ENCODE peak calls at places on chromosomes 4 and X, in four cellular contexts. N, D, S and L are unnamed samples.

GRCh38 chr4:159015862-159016261 is 87.0 kb upstream of the RAPGEF2 start:
- DNase-seq in N (no peak), D (no peak), S (no peak), L (no peak)

GRCh38 chr4:183098080-183098722 is 856 bp upstream of the WWC2 start:
- DNase-seq in S (peak), D (peak), N (peak), L (no peak)

GRCh38 chr4:54092800-54093608 is 7.0 kb upstream of the GSX2 start:
- DNase-seq in D (no peak), N (no peak), S (no peak), L (no peak)

GRCh38 chrX:46666831-46667230 is 92.1 kb downstream of the SLC9A7 start:
- DNase-seq in D (no peak), N (no peak), S (no peak), L (no peak)

GRCh38 chrX:130682990-130683389 is 220.0 kb downstream of the ENOX2 start:
- DNase-seq in N (no peak), D (no peak), S (no peak), L (no peak)

GRCh38 chr4:101393256-101393655 is 45.9 kb upstream of the PPP3CA start:
- DNase-seq in D (no peak), N (no peak), S (no peak), L (no peak)

GRCh38 chr4:177761692-177762091 is 319.5 kb upstream of the AGA start:
- DNase-seq in S (no peak), N (no peak), D (no peak), L (no peak)

GRCh38 chr4:113064244-113064643 is 14.8 kb downstream of the ANK2 start:
- DNase-seq in S (no peak), N (no peak), D (no peak), L (no peak)

GRCh38 chrX:133677123-133678063 is 262.1 kb upstream of the GPC4 start:
- DNase-seq in N (no peak), S (no peak), D (no peak), L (no peak)

GRCh38 chr4:76585270-76585669 is 150.2 kb downstream of the SHROOM3 start:
- DNase-seq in D (no peak), S (no peak), N (no peak), L (no peak)

GRCh38 chr4:100146756-100147155 is 43.5 kb downstream of the DDIT4L start:
- DNase-seq in S (no peak), D (no peak), N (no peak), L (no peak)

GRCh38 chr4:74267998-74268606 is 40.2 kb upstream of the EPGN start:
- DNase-seq in N (no peak), D (no peak), S (no peak), L (no peak)

GRCh38 chrX:46953597-46953996 is 41.4 kb downstream of the JADE3 start:
- DNase-seq in N (peak), D (no peak), S (no peak), L (no peak)

GRCh38 chr4:61468091-61468720 is 268.1 kb downstream of the ADGRL3 start:
- DNase-seq in N (no peak), D (no peak), S (no peak), L (no peak)

GRCh38 chr4:135256111-135256510 is 1054.5 kb upstream of the PABPC4L start:
- DNase-seq in N (no peak), D (no peak), S (no peak), L (no peak)

GRCh38 chr4:176189891-176190795 is 5.2 kb downstream of the SPATA4 start:
- DNase-seq in N (no peak), D (no peak), S (no peak), L (no peak)

GRCh38 chr4:41709844-41710481 is 38.6 kb downstream of the PHOX2B start:
- DNase-seq in D (no peak), N (no peak), S (no peak), L (no peak)

GRCh38 chrX:100645106-100645505 is 1.1 kb downstream of the SRPX2 start:
- DNase-seq in S (no peak), D (no peak), N (no peak), L (no peak)

GRCh38 chrX:38868941-38869378 is 67.7 kb downstream of the MID1IP1 start:
- DNase-seq in N (no peak), S (no peak), D (no peak), L (no peak)

GRCh38 chr4:152075253-152075928 is 314.6 kb upstream of the GATB start:
- DNase-seq in S (no peak), N (no peak), D (no peak), L (no peak)

GRCh38 chrX:95903490-95903889 is 781.2 kb upstream of the DIAPH2 start:
- DNase-seq in S (no peak), D (no peak), N (no peak), L (no peak)

GRCh38 chr4:64598068-64598467 is 188.8 kb upstream of the TECRL start:
- DNase-seq in N (no peak), S (no peak), D (no peak), L (no peak)

GRCh38 chr4:183101956-183102480 is 3.0 kb downstream of the WWC2 start:
- DNase-seq in S (no peak), N (no peak), D (no peak), L (no peak)

GRCh38 chr4:165410214-165410613 is 31.4 kb downstream of the CPE start:
- DNase-seq in S (no peak), N (no peak), D (no peak), L (no peak)

GRCh38 chrX:138034136-138034535 is 468.2 kb downstream of the ZIC3 start:
- DNase-seq in N (no peak), D (no peak), S (no peak), L (no peak)

GRCh38 chr4:104592894-104593470 is 98.3 kb upstream of the CXXC4 start:
- DNase-seq in N (no peak), D (no peak), S (no peak), L (no peak)

GRCh38 chrX:45472968-45473367 is 272.3 kb upstream of the DIPK2B start:
- DNase-seq in D (no peak), S (no peak), N (no peak), L (no peak)

GRCh38 chrX:16435399-16435986 is 214.5 kb upstream of the S100G start:
- DNase-seq in N (no peak), S (no peak), D (no peak), L (no peak)

GRCh38 chr4:47704693-47705325 is 133.1 kb downstream of the CORIN start:
- DNase-seq in D (peak), S (no peak), N (peak), L (no peak)

GRCh38 chr4:185559913-185560281 is 24.6 kb upstream of the PDLIM3 start:
- DNase-seq in D (no peak), S (no peak), N (no peak), L (no peak)

GRCh38 chrX:139965421-139965820 is at the start of gene CXorf66:
- DNase-seq in N (no peak), S (no peak), D (no peak), L (no peak)

GRCh38 chr4:188930822-188931221 is 791.6 kb downstream of the TRIML1 start:
- DNase-seq in D (no peak), N (peak), S (no peak), L (no peak)

GRCh38 chr4:20735931-20736330 is 35.7 kb downstream of the PACRGL start:
- DNase-seq in N (no peak), D (no peak), S (no peak), L (no peak)

GRCh38 chrX:2962346-2962745 is 33.2 kb upstream of the ARSD start:
- DNase-seq in S (no peak), N (no peak), D (no peak), L (no peak)

DNA sequence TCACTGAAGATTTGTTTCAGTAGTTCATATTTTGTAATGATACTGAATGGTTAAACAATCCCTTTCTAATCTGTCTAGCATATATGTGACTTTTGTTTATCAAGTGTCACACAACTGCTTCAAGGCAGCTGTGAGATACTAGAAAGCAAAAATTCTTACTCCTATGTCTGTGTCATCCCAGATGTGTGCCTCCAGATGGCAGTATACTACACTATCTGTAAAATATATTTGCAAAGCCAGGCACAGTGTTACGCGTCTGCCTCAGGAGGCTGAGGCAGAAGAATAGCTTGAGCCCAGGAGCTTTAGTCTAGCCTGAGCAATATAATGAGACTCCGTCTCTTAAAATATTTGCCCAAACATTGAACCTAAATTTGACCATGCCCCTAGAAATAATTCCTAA is 4.0 kb downstream of the NUDT10 start:
- DNase-seq in D (no peak), S (peak), N (no peak), L (peak)
- TF ChIP-seq CTCF in D (no peak), S (peak), N (peak), L (peak)

DNA sequence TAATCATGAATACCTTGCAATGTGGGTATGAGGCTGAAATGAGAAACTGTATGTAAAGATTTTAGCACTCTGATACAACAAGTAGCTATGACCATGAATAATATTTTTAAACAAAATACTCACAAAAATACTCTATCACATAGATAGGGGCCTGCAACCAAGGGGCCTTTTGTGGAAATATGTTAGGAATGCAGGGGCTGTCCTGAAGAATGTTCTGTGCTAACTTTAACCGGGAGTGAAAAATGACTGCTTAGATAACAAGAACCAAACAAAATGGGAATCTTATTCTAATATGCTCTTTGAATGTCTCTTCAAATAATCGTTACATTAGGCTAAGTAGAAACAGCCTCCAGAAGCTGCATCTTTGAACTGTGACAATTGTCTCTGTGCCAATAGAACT is 37.9 kb upstream of the GYPA start:
- DNase-seq in N (no peak), S (no peak), D (no peak), L (no peak)
- TF ChIP-seq CTCF in N (no peak), S (no peak), D (no peak), L (no peak)

GRCh38 chr4:173259310-173259709 is 74.8 kb downstream of the HMGB2 start:
- DNase-seq in N (no peak), D (no peak), S (no peak), L (no peak)
- TF ChIP-seq CTCF in N (peak), D (no peak), S (no peak), L (no peak)

DNA sequence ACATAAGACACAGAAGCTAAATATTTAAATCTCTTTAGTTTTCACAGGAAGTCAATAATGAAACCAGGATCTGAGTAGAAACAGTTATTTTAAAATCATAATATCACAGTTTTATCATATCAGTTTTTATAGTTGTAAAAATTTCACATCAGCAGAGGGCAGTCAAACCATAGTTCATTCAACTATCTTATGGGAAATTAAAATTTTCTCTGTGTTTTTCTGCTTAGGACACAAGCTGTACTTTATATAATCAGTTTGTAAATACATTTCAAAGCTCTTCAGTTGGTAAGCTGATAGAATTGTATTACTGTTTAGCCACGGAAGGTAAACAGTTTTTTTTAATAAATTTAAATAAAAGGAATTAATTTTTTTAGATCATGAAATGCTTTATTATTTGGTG is 204.8 kb upstream of the NUDT6 start:
- DNase-seq in N (no peak), S (no peak), D (no peak), L (no peak)
- TF ChIP-seq CTCF in N (peak), S (no peak), D (no peak), L (peak)

GRCh38 chr4:148004228-148004813 is 272.4 kb downstream of the ARHGAP10 start:
- DNase-seq in N (no peak), S (no peak), D (no peak), L (no peak)
- TF ChIP-seq CTCF in N (no peak), S (no peak), D (no peak), L (no peak)

DNA sequence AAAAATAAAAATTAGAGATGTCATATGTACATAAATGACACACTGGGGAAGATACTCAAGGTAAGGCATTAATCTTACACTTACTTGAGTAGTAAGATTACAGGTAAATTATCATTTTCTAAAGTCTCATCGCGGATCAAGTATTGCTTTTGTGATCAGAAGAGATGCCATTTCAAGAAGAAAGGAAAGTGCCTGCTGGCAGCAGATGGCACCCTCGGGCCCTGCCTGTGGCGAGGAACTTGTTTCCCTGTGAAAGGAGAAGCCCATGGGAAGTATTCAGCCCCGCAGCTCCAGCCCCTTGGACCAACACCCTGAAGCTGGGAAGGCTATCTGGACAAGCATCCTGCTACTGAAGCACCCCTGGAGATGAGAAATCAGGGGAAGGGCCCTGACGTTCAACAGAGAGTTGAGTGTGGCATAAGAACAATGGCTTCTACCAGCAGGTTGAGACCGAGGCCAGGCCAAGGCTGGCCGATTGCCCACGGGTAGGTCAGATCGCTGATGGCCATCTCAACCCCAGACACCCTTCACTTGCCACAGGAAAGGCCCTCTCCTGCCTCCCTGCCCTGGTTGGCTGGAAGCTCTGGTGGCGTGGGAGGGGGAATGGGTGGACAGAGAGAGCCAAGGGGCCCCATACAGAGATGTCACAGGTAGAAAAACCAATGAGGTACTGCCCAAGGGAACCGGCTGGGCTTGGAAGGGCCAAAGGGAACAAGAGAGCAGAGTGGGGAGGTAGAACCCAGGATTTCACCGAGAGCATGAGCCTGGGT is 18.8 kb upstream of the MXD4 start:
- DNase-seq in N (no peak), D (no peak), S (no peak), L (no peak)
- TF ChIP-seq CTCF in N (no peak), D (no peak), S (no peak), L (peak)

GRCh38 chr4:180057891-180058643 is 2185.1 kb upstream of the TENM3 start:
- DNase-seq in N (peak), D (no peak), S (no peak), L (no peak)

GRCh38 chr4:180057198-180057821 is 2185.9 kb upstream of the TENM3 start:
- DNase-seq in D (no peak), N (no peak), S (no peak), L (no peak)

GRCh38 chr4:180058731-180059215 is 2184.4 kb upstream of the TENM3 start:
- DNase-seq in D (peak), S (no peak), N (peak), L (no peak)

GRCh38 chr4:180059216-180059881 is 2183.9 kb upstream of the TENM3 start:
- DNase-seq in N (peak), S (no peak), D (no peak), L (no peak)

GRCh38 chr4:180060159-180060889 is 2182.9 kb upstream of the TENM3 start:
- DNase-seq in D (no peak), N (no peak), S (no peak), L (no peak)
- TF ChIP-seq CTCF in D (no peak), N (peak), S (no peak), L (no peak)